ENCODE peak calls at places on chromosomes 12 and 14, in five cellular contexts. W is heart left ventricle, J is testis, D is GM23248, X is transverse colon. M is an unnamed sample.
A peak's percentile ranks its signal among the peaks of the same experiment; 100 is the strongest.

GRCh38 chr12:13104403-13104802 is 936 bp upstream of the GSG1 start:
- DNase-seq in J (no peak), W (no peak), D (no peak), X (no peak), M (no peak)

GRCh38 chr12:6279256-6279628 is 31.2 kb upstream of the PLEKHG6 start:
- DNase-seq in W (no peak), D (no peak), J (no peak), X (no peak), M (no peak)

GRCh38 chr12:40794087-40794486 is 101.8 kb downstream of the CNTN1 start:
- DNase-seq in D (no peak), W (no peak), J (no peak), X (no peak), M (no peak)

GRCh38 chr12:38880288-38880687 is 25.1 kb downstream of the CPNE8 start:
- DNase-seq in J (no peak), D (no peak), X (no peak), W (no peak), M (no peak)

GRCh38 chr12:105025890-105026289 is 39.8 kb downstream of the NOPCHAP1 start:
- DNase-seq in J (peak; percentile 71), D (peak; percentile 67), X (peak; percentile 24), W (peak; percentile 46), M (no peak)

GRCh38 chr14:78448483-78449094 is 278.4 kb downstream of the NRXN3 start:
- DNase-seq in W (peak; percentile 16), J (peak; percentile 74), D (peak; percentile 42), X (peak; percentile 49), M (no peak)

GRCh38 chr14:30728471-30728870 is 106.4 kb downstream of the SCFD1 start:
- DNase-seq in W (no peak), J (no peak), X (no peak), D (no peak), M (no peak)

GRCh38 chr14:95389471-95390011 is 69.8 kb upstream of the CLMN start:
- DNase-seq in X (no peak), J (peak; percentile 53), D (peak; percentile 83), W (peak; percentile 92), M (no peak)

GRCh38 chr14:101049942-101050341 is 146.4 kb upstream of the RTL1 start:
- DNase-seq in J (no peak), W (no peak), D (no peak), X (no peak), M (no peak)

GRCh38 chr14:76236172-76237130 is 84.7 kb downstream of the GPATCH2L start:
- DNase-seq in J (no peak), D (peak; percentile 16), X (no peak), W (no peak), M (no peak)

GRCh38 chr14:50666772-50667490 is 1.2 kb downstream of the SAV1 start:
- DNase-seq in X (peak; percentile 56), J (peak; percentile 77), D (peak; percentile 85), W (peak; percentile 30), M (peak; percentile 4)

GRCh38 chr14:68578597-68578996 is 214.3 kb downstream of the ZFP36L1 start:
- DNase-seq in W (no peak), X (no peak), J (no peak), D (no peak), M (no peak)
- H3K27ac ChIP-seq in W (no peak overlapping the region), X (no peak overlapping the region), J (no peak overlapping the region), D (peak overlapping the region; percentile 96), M (no peak overlapping the region)

GRCh38 chr14:91891721-91892220 is 24.4 kb upstream of the TC2N start:
- DNase-seq in J (no peak), W (no peak), X (no peak), D (peak; percentile 75), M (no peak)

GRCh38 chr14:91891081-91891480 is 23.7 kb upstream of the TC2N start:
- DNase-seq in D (no peak), W (no peak), J (no peak), X (no peak), M (no peak)

GRCh38 chr14:91896419-91896818 is 29.1 kb upstream of the TC2N start:
- DNase-seq in W (no peak), D (no peak), J (no peak), X (no peak), M (no peak)

GRCh38 chr14:91892918-91893527 is 25.7 kb upstream of the TC2N start:
- DNase-seq in X (no peak), D (peak; percentile 20), W (no peak), J (no peak), M (no peak)

DNA sequence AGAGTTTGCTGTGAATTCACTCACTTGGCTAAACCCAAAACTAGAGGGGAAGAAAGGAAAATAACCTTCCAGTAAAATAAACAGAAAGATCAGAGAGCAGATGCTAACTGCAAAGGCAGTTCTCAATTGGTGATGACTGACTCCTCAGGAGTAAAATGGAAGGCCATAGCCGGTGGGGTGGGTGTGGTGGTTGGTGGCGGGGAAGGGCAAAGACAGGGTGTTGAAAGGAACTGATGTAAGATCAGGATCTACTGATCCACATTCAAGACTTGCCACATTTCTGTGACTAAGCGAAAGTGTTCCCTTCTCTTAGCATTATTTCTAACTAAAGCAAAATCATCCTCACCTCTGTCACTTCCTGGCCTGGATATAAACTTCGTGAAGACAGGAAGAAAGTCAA is 26.3 kb upstream of the TC2N start:
- DNase-seq in D (peak; percentile 15), X (no peak), J (no peak), W (no peak), M (no peak)
- H3K4me1 ChIP-seq in D (peaks cover 27% of the 10 kb centered on the region), X (peaks cover 4% of the 10 kb centered on the region), J (peaks cover 44% of the 10 kb centered on the region), W (peaks cover 44% of the 10 kb centered on the region), M (peaks cover 20% of the 10 kb centered on the region)

GRCh38 chr14:64510825-64511679 is 6.5 kb downstream of the ZBTB1 start:
- DNase-seq in J (peak; percentile 89), X (peak; percentile 77), D (peak; percentile 81), W (peak; percentile 54), M (peak; percentile 26)
- H3K27ac ChIP-seq in J (no peak overlapping the region), X (peak overlapping the region; percentile 13), D (peak overlapping the region; percentile 32), W (no peak overlapping the region), M (peak overlapping the region; percentile 36)

GRCh38 chr12:117528538-117528937 is 167.1 kb upstream of the NOS1 start:
- DNase-seq in W (no peak), D (no peak), X (no peak), J (no peak), M (no peak)
- H3K4me1 ChIP-seq in W (no peaks in the 10 kb centered on the region), D (no peaks in the 10 kb centered on the region), X (peaks cover 1% of the 10 kb centered on the region), J (no peaks in the 10 kb centered on the region), M (no peaks in the 10 kb centered on the region)

GRCh38 chr12:52217223-52217622 is 15.8 kb upstream of the KRT7 start:
- DNase-seq in W (peak; percentile 66), D (no peak), J (no peak), X (peak; percentile 85), M (no peak)

GRCh38 chr12:52216107-52216506 is 16.9 kb upstream of the KRT7 start:
- DNase-seq in W (no peak), J (peak; percentile 37), X (no peak), D (no peak), M (no peak)

GRCh38 chr12:52215587-52216031 is 17.4 kb upstream of the KRT7 start:
- DNase-seq in X (no peak), D (no peak), J (no peak), W (no peak), M (no peak)

GRCh38 chr12:52214421-52214802 is 18.6 kb upstream of the KRT7 start:
- DNase-seq in D (no peak), J (no peak), W (no peak), X (no peak), M (no peak)

GRCh38 chr12:52216807-52217206 is 16.2 kb upstream of the KRT7 start:
- DNase-seq in X (no peak), J (no peak), W (no peak), D (no peak), M (no peak)
- H3K27ac ChIP-seq in X (peak overlapping the region; percentile 40), J (no peak overlapping the region), W (no peak overlapping the region), D (no peak overlapping the region), M (no peak overlapping the region)

GRCh38 chr12:15632708-15633107 is 156.5 kb downstream of the EPS8 start:
- DNase-seq in W (no peak), D (peak; percentile 57), J (no peak), X (no peak), M (no peak)

GRCh38 chr12:15629108-15629507 is 160.1 kb downstream of the EPS8 start:
- DNase-seq in W (peak; percentile 81), X (peak; percentile 64), J (peak; percentile 87), D (peak; percentile 89), M (no peak)

GRCh38 chr12:15631007-15631715 is 158.0 kb downstream of the EPS8 start:
- DNase-seq in J (no peak), W (no peak), X (no peak), D (no peak), M (no peak)

GRCh38 chr12:15627995-15628945 is 160.9 kb downstream of the EPS8 start:
- DNase-seq in W (no peak), X (no peak), J (no peak), D (peak; percentile 63), M (no peak)

DNA sequence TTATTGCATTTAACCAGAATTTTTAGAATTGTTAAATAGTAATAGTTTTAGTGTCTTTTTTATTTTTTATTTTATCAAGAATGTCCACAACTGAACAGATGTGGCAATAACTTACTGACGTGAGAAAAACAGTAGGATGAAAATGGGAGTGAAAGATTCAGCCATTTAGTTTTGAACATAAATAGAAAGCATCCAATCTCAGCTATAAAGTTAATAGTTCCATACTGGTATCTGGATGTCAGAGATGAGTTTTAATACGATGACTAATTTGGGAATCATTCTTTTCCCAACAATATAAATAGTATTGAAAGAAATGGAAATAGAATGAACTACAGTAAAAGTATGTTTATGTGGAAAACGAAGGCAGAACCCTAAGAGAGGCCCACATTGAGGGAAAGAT is 159.4 kb downstream of the EPS8 start:
- DNase-seq in D (peak; percentile 62), W (no peak), X (no peak), J (no peak), M (no peak)
- H3K4me1 ChIP-seq in D (peaks cover 77% of the 10 kb centered on the region), W (peaks cover 48% of the 10 kb centered on the region), X (peaks cover 22% of the 10 kb centered on the region), J (peaks cover 31% of the 10 kb centered on the region), M (no peaks in the 10 kb centered on the region)

GRCh38 chr12:115043079-115043478 is 359.1 kb upstream of the TBX3 start:
- DNase-seq in J (no peak), W (no peak), X (no peak), D (no peak), M (no peak)
- H3K27ac ChIP-seq in J (no peak overlapping the region), W (no peak overlapping the region), X (no peak overlapping the region), D (no peak overlapping the region), M (no peak overlapping the region)

DNA sequence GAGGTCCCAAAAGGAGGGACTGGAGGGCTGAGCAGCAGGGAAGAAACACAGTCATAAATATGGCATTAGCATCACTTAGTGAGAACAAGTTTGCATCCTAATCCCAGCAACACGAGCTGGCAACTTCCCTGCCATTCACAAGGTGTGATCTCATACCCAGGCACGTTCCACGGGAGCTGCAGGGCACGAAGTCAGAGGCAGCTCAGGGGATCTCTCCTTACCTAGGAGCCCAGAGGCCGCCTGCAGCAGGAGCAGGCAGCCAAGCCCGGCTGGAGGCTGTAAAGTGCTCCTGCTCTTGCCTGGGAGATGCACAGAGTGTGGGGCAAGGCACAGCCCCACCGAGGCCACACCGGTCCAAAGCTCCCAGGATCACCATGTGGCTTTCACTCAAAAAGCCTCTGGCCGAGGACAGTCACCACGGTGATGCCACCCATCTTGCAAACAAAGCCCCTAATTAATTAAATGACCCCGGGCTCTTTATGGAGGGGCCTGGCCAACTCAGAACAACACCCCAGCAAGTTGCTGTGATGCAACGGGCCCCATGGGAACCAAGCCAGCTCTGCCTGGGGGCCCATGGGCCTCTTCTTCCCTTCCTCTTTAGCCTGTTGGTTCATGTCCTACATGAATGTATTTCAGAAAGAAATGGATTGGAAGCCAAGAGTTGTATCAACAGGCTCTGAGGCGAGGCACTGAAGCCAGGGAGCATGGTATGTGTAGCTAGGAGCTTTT is 26.5 kb downstream of the NUAK1 start:
- DNase-seq in D (peak; percentile 72), X (no peak), W (no peak), J (no peak), M (no peak)
- H3K4me1 ChIP-seq in D (peaks cover 57% of the 10 kb centered on the region), X (peaks cover 41% of the 10 kb centered on the region), W (peaks cover 99% of the 10 kb centered on the region), J (peaks cover 30% of the 10 kb centered on the region), M (no peaks in the 10 kb centered on the region)

M was measured in effector memory CD4-positive, alpha-beta T cell.